ENCODE peak calls at places on chromosomes 12 and 14, in four cellular contexts. R is heart left ventricle, T is activated B cell treated with CpG ODN at 0.5 μM for 24 hours, K is brain microvascular endothelial cell. B is an unnamed sample.

GRCh38 chr14:21923820-21924219 is 250.2 kb upstream of the OR4E1 start:
- DNase-seq in R (no peak), T (no peak), K (no peak), B (no peak)

GRCh38 chr14:52551696-52552062 is 626 bp downstream of the TXNDC16 start:
- DNase-seq in R (no peak), T (no peak), K (peak; percentile 25), B (no peak)

GRCh38 chr14:104294983-104295680 is 156.7 kb downstream of the KIF26A start:
- DNase-seq in R (no peak), T (no peak), K (no peak), B (no peak)

GRCh38 chr12:113242018-113242418 is 20.8 kb downstream of the TPCN1 start:
- DNase-seq in R (no peak), T (no peak), K (peak; percentile 29), B (no peak)

GRCh38 chr12:42769455-42769854 is 179.9 kb upstream of the PRICKLE1 start:
- DNase-seq in R (no peak), T (no peak), K (no peak), B (no peak)

GRCh38 chr12:6323340-6323994 is 13.0 kb downstream of the PLEKHG6 start:
- DNase-seq in R (peak; percentile 64), T (no peak), K (peak; percentile 92), B (no peak)

GRCh38 chr12:75641031-75641780 is 129.8 kb upstream of the KRR1 start:
- DNase-seq in R (peak; percentile 26), T (no peak), K (peak; percentile 93), B (no peak)

GRCh38 chr12:122099280-122099749 is 20.8 kb downstream of the MLXIP start:
- DNase-seq in R (no peak), T (no peak), K (no peak), B (no peak)

GRCh38 chr12:18340796-18341195 is 79.5 kb downstream of the PIK3C2G start:
- DNase-seq in R (no peak), T (no peak), K (no peak), B (no peak)

GRCh38 chr12:110249716-110250225 is 31.3 kb upstream of the ATP2A2 start:
- DNase-seq in R (peak; percentile 50), T (no peak), K (no peak), B (no peak)

GRCh38 chr14:103105580-103106168 is 11.1 kb downstream of the EXOC3L4 start:
- DNase-seq in R (no peak), T (no peak), K (no peak), B (no peak)

GRCh38 chr12:40971911-40972310 is 216.2 kb upstream of the PDZRN4 start:
- DNase-seq in R (no peak), T (no peak), K (no peak), B (no peak)

GRCh38 chr14:105364100-105364708 is 34.1 kb upstream of the TEX22 start:
- DNase-seq in R (no peak), T (peak; percentile 62), K (peak; percentile 28), B (no peak)

GRCh38 chr14:93537962-93538361 is 107.2 kb downstream of the UNC79 start:
- DNase-seq in R (no peak), T (no peak), K (no peak), B (peak; percentile 4)

GRCh38 chr14:32611752-32612151 is 282.7 kb downstream of the AKAP6 start:
- DNase-seq in R (no peak), T (no peak), K (no peak), B (no peak)

GRCh38 chr12:31117203-31118011 is 43.7 kb downstream of the DDX11 start:
- DNase-seq in R (no peak), T (peak; percentile 55), K (no peak), B (peak; percentile 86)

GRCh38 chr14:37165794-37166193 is 6.6 kb downstream of the SLC25A21 start:
- DNase-seq in R (no peak), T (no peak), K (no peak), B (no peak)

GRCh38 chr12:132439333-132439904 is 50.5 kb upstream of the FBRSL1 start:
- DNase-seq in R (no peak), T (no peak), K (no peak), B (no peak)

GRCh38 chr12:52006726-52007157 is at the start of gene TAMALIN:
- DNase-seq in R (peak; percentile 87), T (peak; percentile 90), K (no peak), B (peak; percentile 84)

GRCh38 chr12:65740873-65741600 is 83.2 kb upstream of the HMGA2 start:
- DNase-seq in R (peak; percentile 75), T (peak; percentile 49), K (peak; percentile 77), B (peak; percentile 96)

GRCh38 chr12:23099604-23100003 is 474.6 kb downstream of the ETNK1 start:
- DNase-seq in R (no peak), T (no peak), K (no peak), B (no peak)

GRCh38 chr14:104086210-104086660 is 735 bp downstream of the ASPG start:
- DNase-seq in R (peak; percentile 16), T (peak; percentile 13), K (no peak), B (no peak)

GRCh38 chr12:76337583-76337982 is 10.6 kb downstream of the BBS10 start:
- DNase-seq in R (no peak), T (no peak), K (peak; percentile 63), B (no peak)

GRCh38 chr14:36662543-36663403 is 1.1 kb downstream of the PAX9 start:
- DNase-seq in R (no peak), T (no peak), K (no peak), B (peak; percentile 57)

GRCh38 chr12:75765170-75766059 is 254.0 kb upstream of the KRR1 start:
- DNase-seq in R (no peak), T (no peak), K (no peak), B (no peak)

GRCh38 chr12:92605621-92606170 is 97.1 kb upstream of the PLEKHG7 start:
- DNase-seq in R (no peak), T (no peak), K (no peak), B (no peak)

GRCh38 chr12:92602476-92602875 is 100.3 kb upstream of the PLEKHG7 start:
- DNase-seq in R (no peak), T (no peak), K (peak; percentile 69), B (no peak)

GRCh38 chr12:92604786-92605185 is 98.0 kb upstream of the PLEKHG7 start:
- DNase-seq in R (no peak), T (no peak), K (no peak), B (no peak)

GRCh38 chr12:92602930-92603623 is 99.7 kb upstream of the PLEKHG7 start:
- DNase-seq in R (no peak), T (no peak), K (peak; percentile 24), B (no peak)

DNA sequence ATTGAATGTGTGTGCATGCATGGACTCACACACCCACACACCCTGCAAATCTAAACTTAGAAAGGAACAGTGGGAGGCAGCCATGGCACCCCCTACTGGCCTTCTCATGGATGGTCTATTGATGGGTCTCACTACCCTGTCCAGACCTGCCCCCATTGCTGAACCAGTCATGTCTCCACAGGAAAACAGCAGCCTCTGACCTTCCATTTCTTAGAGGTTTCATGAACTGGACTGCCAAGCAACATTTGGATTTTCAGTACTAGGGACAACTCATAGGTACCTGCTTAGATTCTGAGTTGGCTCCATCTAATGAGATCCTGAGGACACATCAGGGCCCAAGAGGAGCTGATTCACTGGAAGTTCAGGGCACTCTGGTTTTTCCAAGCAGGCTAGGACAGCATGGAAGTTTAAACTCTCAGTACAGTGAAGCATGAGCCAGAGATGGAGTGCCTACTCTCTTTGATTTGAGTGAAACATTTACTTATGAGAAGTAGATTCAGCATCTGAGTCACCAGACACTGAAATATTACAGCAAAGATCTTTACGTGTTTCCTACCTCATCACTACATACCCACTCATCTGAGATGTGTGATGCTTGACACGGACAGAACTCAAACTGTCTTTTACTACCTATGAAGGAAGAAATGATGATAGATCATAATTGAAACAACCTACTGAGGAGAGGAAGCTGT is 98.9 kb upstream of the PLEKHG7 start:
- DNase-seq in R (no peak), T (no peak), K (peak; percentile 11), B (no peak)
- TF ChIP-seq CTCF in R (no peak), T (no peak), K (peak; percentile 47), B (no peak)

GRCh38 chr12:47376937-47377336 is 297.2 kb upstream of the AMIGO2 start:
- DNase-seq in R (no peak), T (no peak), K (no peak), B (no peak)

GRCh38 chr12:47373554-47374150 is 293.9 kb upstream of the AMIGO2 start:
- DNase-seq in R (no peak), T (no peak), K (no peak), B (no peak)

GRCh38 chr12:47378222-47378582 is 298.4 kb upstream of the AMIGO2 start:
- DNase-seq in R (no peak), T (no peak), K (no peak), B (no peak)

GRCh38 chr12:47378907-47379306 is 299.1 kb upstream of the AMIGO2 start:
- DNase-seq in R (no peak), T (no peak), K (no peak), B (no peak)

DNA sequence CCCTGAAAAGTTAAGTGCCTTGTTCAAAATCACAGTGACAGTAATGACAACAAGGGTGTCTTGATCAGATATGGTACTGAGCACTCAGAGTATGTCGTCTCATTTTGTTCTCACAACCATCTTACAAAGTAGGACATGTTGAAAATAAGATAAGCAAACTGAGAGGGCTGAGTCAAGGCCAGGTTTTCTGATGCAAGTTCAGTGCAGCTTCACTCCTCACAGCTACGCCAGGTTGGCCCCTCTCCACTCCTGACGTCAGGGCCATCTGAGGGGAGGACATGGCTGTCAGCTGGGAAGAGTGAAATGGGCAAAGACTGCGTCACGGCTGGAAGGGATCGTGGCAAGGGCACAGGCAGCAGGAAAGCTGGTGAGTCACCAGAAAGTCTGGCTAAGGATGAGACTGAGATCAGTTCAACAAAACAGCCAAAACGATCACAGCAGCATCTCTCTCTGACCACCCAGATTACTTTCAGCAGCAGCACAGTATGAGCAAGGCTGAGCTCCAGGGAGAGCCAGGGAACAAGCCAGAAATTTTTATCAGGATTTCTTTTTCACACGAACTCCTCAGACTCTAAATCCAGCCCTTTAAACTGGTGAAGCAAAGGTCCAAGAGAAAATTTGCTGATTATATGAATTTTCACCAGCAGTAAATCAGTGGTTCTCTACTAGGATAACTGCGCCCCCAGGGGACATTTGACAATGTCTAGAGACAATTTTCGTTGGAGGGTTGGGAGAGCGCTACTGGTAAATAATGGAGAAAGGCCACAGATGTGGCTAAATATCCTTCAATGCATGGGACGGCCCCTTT is 297.9 kb upstream of the AMIGO2 start:
- DNase-seq in R (peak; percentile 88), T (no peak), K (peak; percentile 100), B (no peak)
- TF ChIP-seq CTCF in R (no peak), T (no peak), K (no peak), B (no peak)

DNA sequence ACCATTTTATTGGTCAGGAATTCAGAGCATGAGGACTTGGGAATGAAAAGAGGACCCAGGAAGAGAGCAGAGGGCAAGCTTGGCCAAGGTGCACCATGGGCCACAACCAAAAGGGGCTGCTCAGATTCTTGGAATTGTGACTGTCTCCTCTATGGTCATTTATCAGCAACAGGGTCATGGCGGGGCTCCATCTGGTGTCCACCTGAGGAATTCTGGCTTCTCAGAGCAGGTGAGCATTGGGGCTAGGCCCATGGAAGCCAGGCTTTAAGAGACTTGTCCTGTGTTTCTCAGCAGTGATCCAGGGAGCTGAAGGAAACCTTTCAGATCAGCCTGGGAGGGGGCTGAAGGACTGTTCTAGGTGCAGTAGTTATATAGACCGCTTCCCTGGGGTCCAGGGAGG is 2.6 kb upstream of the RIN3 start:
- DNase-seq in R (no peak), T (no peak), K (no peak), B (no peak)
- TF ChIP-seq CTCF in R (no peak), T (no peak), K (peak; percentile 17), B (no peak)

GRCh38 chr14:76089575-76089974 is 62.1 kb upstream of the GPATCH2L start:
- DNase-seq in R (peak; percentile 40), T (no peak), K (no peak), B (no peak)

GRCh38 chr14:76089151-76089550 is 62.6 kb upstream of the GPATCH2L start:
- DNase-seq in R (peak; percentile 54), T (no peak), K (no peak), B (no peak)

GRCh38 chr14:76090611-76091010 is 61.1 kb upstream of the GPATCH2L start:
- DNase-seq in R (no peak), T (no peak), K (no peak), B (no peak)

GRCh38 chr14:76086636-76087035 is 65.1 kb upstream of the GPATCH2L start:
- DNase-seq in R (no peak), T (no peak), K (no peak), B (no peak)

GRCh38 chr14:76091036-76091435 is 60.7 kb upstream of the GPATCH2L start:
- DNase-seq in R (peak; percentile 55), T (no peak), K (no peak), B (no peak)
- TF ChIP-seq CTCF in R (no peak), T (no peak), K (peak; percentile 33), B (no peak)